ENCODE peak calls at places on chromosome 19, in seven cellular contexts. One of them, this sample, is unnamed.

GRCh38 chr19:38850976-38851621 is 1.3 kb upstream of the HNRNPL start:
- DNase-seq in SJSA1: peak
- DNase-seq in coronary artery: peak
- DNase-seq in AG04450: no peak
- DNase-seq in lower lobe of right lung: peak
- DNase-seq in cardiac muscle cell: no peak
- DNase-seq in upper lobe of right lung: peak
- DNase-seq in this sample: no peak

GRCh38 chr19:21117041-21117907 is 24.6 kb upstream of the ZNF431 start:
- DNase-seq in SJSA1: peak
- DNase-seq in coronary artery: no peak
- DNase-seq in AG04450: no peak
- DNase-seq in lower lobe of right lung: no peak
- DNase-seq in cardiac muscle cell: no peak
- DNase-seq in upper lobe of right lung: no peak
- DNase-seq in this sample: no peak

GRCh38 chr19:54013866-54014265 is 22.4 kb downstream of the CACNG6 start:
- DNase-seq in SJSA1: no peak
- DNase-seq in coronary artery: no peak
- DNase-seq in AG04450: no peak
- DNase-seq in lower lobe of right lung: no peak
- DNase-seq in cardiac muscle cell: no peak
- DNase-seq in upper lobe of right lung: no peak
- DNase-seq in this sample: no peak

GRCh38 chr19:27974082-27974513 is 1238.9 kb downstream of the UQCRFS1 start:
- DNase-seq in SJSA1: peak
- DNase-seq in coronary artery: no peak
- DNase-seq in AG04450: no peak
- DNase-seq in lower lobe of right lung: no peak
- DNase-seq in cardiac muscle cell: peak
- DNase-seq in upper lobe of right lung: no peak
- DNase-seq in this sample: peak

GRCh38 chr19:27794444-27795042 is 1418.4 kb downstream of the UQCRFS1 start:
- DNase-seq in SJSA1: no peak
- DNase-seq in coronary artery: no peak
- DNase-seq in AG04450: no peak
- DNase-seq in lower lobe of right lung: no peak
- DNase-seq in cardiac muscle cell: peak
- DNase-seq in upper lobe of right lung: no peak
- DNase-seq in this sample: no peak

GRCh38 chr19:40599331-40600085 is 1.7 kb upstream of the LTBP4 start:
- DNase-seq in SJSA1: no peak
- DNase-seq in coronary artery: peak
- DNase-seq in AG04450: no peak
- DNase-seq in lower lobe of right lung: no peak
- DNase-seq in cardiac muscle cell: no peak
- DNase-seq in upper lobe of right lung: no peak
- DNase-seq in this sample: no peak

GRCh38 chr19:53867225-53868090 is at the start of gene MYADM:
- DNase-seq in SJSA1: peak
- DNase-seq in coronary artery: peak
- DNase-seq in AG04450: peak
- DNase-seq in lower lobe of right lung: peak
- DNase-seq in cardiac muscle cell: peak
- DNase-seq in upper lobe of right lung: peak
- DNase-seq in this sample: peak

GRCh38 chr19:41887711-41888382 is 4.9 kb downstream of the ARHGEF1 start:
- DNase-seq in SJSA1: no peak
- DNase-seq in coronary artery: no peak
- DNase-seq in AG04450: no peak
- DNase-seq in lower lobe of right lung: peak
- DNase-seq in cardiac muscle cell: peak
- DNase-seq in upper lobe of right lung: peak
- DNase-seq in this sample: peak

GRCh38 chr19:40424637-40425449 is 949 bp downstream of the SERTAD1 start:
- DNase-seq in SJSA1: peak
- DNase-seq in coronary artery: peak
- DNase-seq in AG04450: no peak
- DNase-seq in lower lobe of right lung: no peak
- DNase-seq in cardiac muscle cell: peak
- DNase-seq in upper lobe of right lung: no peak
- DNase-seq in this sample: no peak

GRCh38 chr19:14113762-14114414 is 3.7 kb downstream of the PRKACA start:
- DNase-seq in SJSA1: no peak
- DNase-seq in coronary artery: no peak
- DNase-seq in AG04450: no peak
- DNase-seq in lower lobe of right lung: peak
- DNase-seq in cardiac muscle cell: no peak
- DNase-seq in upper lobe of right lung: peak
- DNase-seq in this sample: peak

GRCh38 chr19:19361075-19361594 is 40.5 kb downstream of the MAU2 start:
- DNase-seq in SJSA1: peak
- DNase-seq in coronary artery: peak
- DNase-seq in AG04450: peak
- DNase-seq in lower lobe of right lung: peak
- DNase-seq in cardiac muscle cell: peak
- DNase-seq in upper lobe of right lung: peak
- DNase-seq in this sample: peak

GRCh38 chr19:39389621-39390414 is 1.1 kb downstream of the PAF1 start:
- DNase-seq in SJSA1: no peak
- DNase-seq in coronary artery: no peak
- DNase-seq in AG04450: no peak
- DNase-seq in lower lobe of right lung: peak
- DNase-seq in cardiac muscle cell: no peak
- DNase-seq in upper lobe of right lung: no peak
- DNase-seq in this sample: no peak

GRCh38 chr19:43524922-43525835 is 1.8 kb downstream of the ETHE1 start:
- DNase-seq in SJSA1: no peak
- DNase-seq in coronary artery: peak
- DNase-seq in AG04450: no peak
- DNase-seq in lower lobe of right lung: peak
- DNase-seq in cardiac muscle cell: peak
- DNase-seq in upper lobe of right lung: peak
- DNase-seq in this sample: no peak

GRCh38 chr19:7738023-7738422 is 6.1 kb upstream of the CLEC4G start:
- DNase-seq in SJSA1: no peak
- DNase-seq in coronary artery: no peak
- DNase-seq in AG04450: no peak
- DNase-seq in lower lobe of right lung: no peak
- DNase-seq in cardiac muscle cell: no peak
- DNase-seq in upper lobe of right lung: peak
- DNase-seq in this sample: no peak

DNA sequence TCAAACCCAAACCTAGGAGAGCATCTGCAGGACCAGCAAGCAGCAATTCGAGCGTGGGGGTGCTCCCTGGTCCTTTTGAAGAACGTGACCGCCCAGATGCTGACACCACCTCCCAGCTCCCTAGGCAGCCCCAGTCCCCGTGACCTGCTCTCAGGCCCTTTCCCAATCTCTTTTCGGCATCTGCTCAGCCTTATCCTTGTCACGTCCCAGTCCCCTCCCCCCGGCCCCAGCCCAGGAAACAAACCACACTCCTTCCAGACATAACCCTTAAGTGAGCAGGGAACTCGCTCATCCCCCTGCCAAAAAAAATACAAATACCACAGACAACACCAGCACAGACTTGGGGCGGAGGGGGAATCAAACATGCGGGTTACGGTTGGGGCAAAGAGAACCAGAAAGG is 3.3 kb downstream of the MLLT1 start:
- DNase-seq in SJSA1: no peak
- DNase-seq in coronary artery: no peak
- DNase-seq in AG04450: no peak
- DNase-seq in lower lobe of right lung: no peak
- DNase-seq in cardiac muscle cell: peak
- DNase-seq in upper lobe of right lung: peak
- DNase-seq in this sample: no peak
- H3K4me3 ChIP-seq in SJSA1: no peak
- H3K4me3 ChIP-seq in coronary artery: no peak
- H3K4me3 ChIP-seq in AG04450: peak
- H3K4me3 ChIP-seq in lower lobe of right lung: peak
- H3K4me3 ChIP-seq in cardiac muscle cell: peak
- H3K4me3 ChIP-seq in upper lobe of right lung: no peak
- H3K4me3 ChIP-seq in this sample: no peak

GRCh38 chr19:49361438-49362047 is 673 bp downstream of the TEAD2 start:
- DNase-seq in SJSA1: peak
- DNase-seq in coronary artery: peak
- DNase-seq in AG04450: peak
- DNase-seq in lower lobe of right lung: peak
- DNase-seq in cardiac muscle cell: peak
- DNase-seq in upper lobe of right lung: peak
- DNase-seq in this sample: no peak

GRCh38 chr19:49363265-49364082 is at the start of gene DKKL1:
- DNase-seq in SJSA1: peak
- DNase-seq in coronary artery: peak
- DNase-seq in AG04450: peak
- DNase-seq in lower lobe of right lung: peak
- DNase-seq in cardiac muscle cell: peak
- DNase-seq in upper lobe of right lung: peak
- DNase-seq in this sample: peak

GRCh38 chr19:49362048-49362925 is at the start of gene TEAD2:
- DNase-seq in SJSA1: peak
- DNase-seq in coronary artery: peak
- DNase-seq in AG04450: no peak
- DNase-seq in lower lobe of right lung: peak
- DNase-seq in cardiac muscle cell: peak
- DNase-seq in upper lobe of right lung: peak
- DNase-seq in this sample: no peak

GRCh38 chr19:49364083-49364687 is 508 bp downstream of the DKKL1 start:
- DNase-seq in SJSA1: no peak
- DNase-seq in coronary artery: no peak
- DNase-seq in AG04450: no peak
- DNase-seq in lower lobe of right lung: no peak
- DNase-seq in cardiac muscle cell: no peak
- DNase-seq in upper lobe of right lung: no peak
- DNase-seq in this sample: no peak

GRCh38 chr19:49362926-49363264 is 679 bp upstream of the TEAD2 start:
- DNase-seq in SJSA1: no peak
- DNase-seq in coronary artery: no peak
- DNase-seq in AG04450: no peak
- DNase-seq in lower lobe of right lung: no peak
- DNase-seq in cardiac muscle cell: peak
- DNase-seq in upper lobe of right lung: peak
- DNase-seq in this sample: no peak
- H3K4me3 ChIP-seq in SJSA1: peak
- H3K4me3 ChIP-seq in coronary artery: peak
- H3K4me3 ChIP-seq in AG04450: peak
- H3K4me3 ChIP-seq in lower lobe of right lung: peak
- H3K4me3 ChIP-seq in cardiac muscle cell: peak
- H3K4me3 ChIP-seq in upper lobe of right lung: peak
- H3K4me3 ChIP-seq in this sample: no peak

DNA sequence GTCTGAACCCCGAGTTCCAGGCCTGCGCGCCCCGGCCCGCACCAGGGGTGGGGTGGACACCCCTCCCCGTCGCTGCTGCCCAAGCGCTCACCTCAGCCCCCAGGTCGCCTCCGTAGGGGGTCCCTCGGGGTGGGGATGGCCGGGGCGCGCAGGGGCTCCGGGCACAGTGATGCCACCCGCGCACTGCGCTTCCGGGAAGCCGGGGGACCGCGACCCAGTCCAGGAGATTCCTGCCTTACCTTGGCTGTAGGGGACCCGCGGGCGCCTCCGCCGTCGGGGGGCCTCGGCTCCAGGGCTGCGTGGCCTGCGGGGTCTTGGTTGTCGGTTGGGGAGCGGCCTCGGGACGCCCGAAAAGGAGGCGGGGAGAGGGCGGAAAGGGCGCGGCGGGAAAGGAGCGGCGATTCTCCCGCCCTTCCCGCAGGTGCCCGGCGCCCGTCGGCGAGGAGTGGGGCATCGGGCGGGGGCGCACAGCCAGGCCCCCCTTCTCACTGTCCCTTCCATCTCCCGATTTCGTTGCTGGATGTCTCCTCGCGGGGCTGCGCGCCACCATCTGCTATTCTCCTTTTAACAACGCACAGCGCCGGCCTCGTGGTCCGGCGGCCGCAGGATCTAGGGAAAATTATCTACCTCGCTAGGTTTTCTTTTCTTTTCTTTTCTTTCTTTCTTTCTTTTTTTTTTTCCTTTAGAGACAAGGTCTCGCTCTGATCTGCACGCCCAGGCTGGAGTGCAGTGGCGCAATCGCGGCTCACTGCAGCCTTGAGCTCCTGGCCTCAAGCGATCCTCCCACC is at the start of gene KEAP1:
- DNase-seq in SJSA1: no peak
- DNase-seq in coronary artery: peak
- DNase-seq in AG04450: no peak
- DNase-seq in lower lobe of right lung: peak
- DNase-seq in cardiac muscle cell: peak
- DNase-seq in upper lobe of right lung: peak
- DNase-seq in this sample: no peak
- H3K4me3 ChIP-seq in SJSA1: peak
- H3K4me3 ChIP-seq in coronary artery: peak
- H3K4me3 ChIP-seq in AG04450: peak
- H3K4me3 ChIP-seq in lower lobe of right lung: peak
- H3K4me3 ChIP-seq in cardiac muscle cell: peak
- H3K4me3 ChIP-seq in upper lobe of right lung: peak
- H3K4me3 ChIP-seq in this sample: peak

DNA sequence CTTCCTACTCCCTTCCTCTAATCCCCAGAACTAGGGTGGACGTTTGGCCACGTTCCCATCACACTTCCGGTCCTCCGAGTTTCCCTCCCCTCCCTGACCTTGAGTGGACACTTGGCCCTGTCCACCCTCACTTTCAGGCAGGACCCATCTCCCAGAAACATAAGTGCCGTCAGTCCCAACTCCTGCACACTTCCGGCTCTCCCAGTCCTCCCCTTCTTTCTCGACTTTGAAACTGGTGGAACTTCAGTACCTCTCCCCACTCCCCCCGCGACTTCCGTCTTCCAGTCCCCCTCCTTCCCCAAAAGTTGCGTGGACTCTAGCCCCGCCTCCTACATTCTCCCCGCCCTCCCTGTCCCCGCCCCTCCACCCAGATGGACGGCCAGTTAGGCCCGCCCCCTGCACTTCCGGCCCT is 278 bp upstream of the ZNF274 start:
- DNase-seq in SJSA1: no peak
- DNase-seq in coronary artery: no peak
- DNase-seq in AG04450: no peak
- DNase-seq in lower lobe of right lung: no peak
- DNase-seq in cardiac muscle cell: no peak
- DNase-seq in upper lobe of right lung: no peak
- DNase-seq in this sample: peak
- H3K4me3 ChIP-seq in SJSA1: peak
- H3K4me3 ChIP-seq in coronary artery: peak
- H3K4me3 ChIP-seq in AG04450: peak
- H3K4me3 ChIP-seq in lower lobe of right lung: peak
- H3K4me3 ChIP-seq in cardiac muscle cell: peak
- H3K4me3 ChIP-seq in upper lobe of right lung: peak
- H3K4me3 ChIP-seq in this sample: peak

GRCh38 chr19:47511681-47512080 is 3.2 kb downstream of the NAPA start:
- DNase-seq in SJSA1: no peak
- DNase-seq in coronary artery: no peak
- DNase-seq in AG04450: peak
- DNase-seq in lower lobe of right lung: no peak
- DNase-seq in cardiac muscle cell: peak
- DNase-seq in upper lobe of right lung: no peak
- DNase-seq in this sample: no peak
- H3K4me3 ChIP-seq in SJSA1: no peak
- H3K4me3 ChIP-seq in coronary artery: peak
- H3K4me3 ChIP-seq in AG04450: no peak
- H3K4me3 ChIP-seq in lower lobe of right lung: peak
- H3K4me3 ChIP-seq in cardiac muscle cell: no peak
- H3K4me3 ChIP-seq in upper lobe of right lung: peak
- H3K4me3 ChIP-seq in this sample: no peak